ENCODE peak calls at places on chromosomes 7 and 10, in seven cellular contexts. I is tibial nerve, H is transverse colon, U is esophagus squamous epithelium, T is A549, R is heart left ventricle, B is uterus. X is an unnamed sample.

GRCh38 chr10:70880077-70880534 is 8.3 kb downstream of the PCBD1 start:
- DNase-seq in U (no peak), T (peak; percentile 72), I (peak; percentile 88), B (peak; percentile 66), H (peak; percentile 82), R (peak; percentile 77), X (peak; percentile 68)

GRCh38 chr7:28908775-28909174 is 49.4 kb downstream of the TRIL start:
- DNase-seq in U (no peak), I (peak; percentile 17), H (no peak), T (no peak), B (no peak), R (no peak), X (no peak)

GRCh38 chr7:130367088-130367755 is 13.1 kb upstream of the CPA1 start:
- DNase-seq in H (no peak), I (no peak), T (no peak), U (no peak), B (no peak), R (no peak), X (no peak)

GRCh38 chr10:47368431-47369180 is 15.5 kb downstream of the ZNF488 start:
- DNase-seq in H (no peak), I (no peak), U (no peak), B (no peak), R (no peak), T (no peak), X (no peak)

GRCh38 chr7:127798769-127799372 is 146.9 kb downstream of the SND1 start:
- DNase-seq in B (no peak), R (no peak), I (no peak), H (no peak), U (no peak), T (no peak), X (no peak)

GRCh38 chr7:52021343-52021742 is 704.7 kb upstream of the COBL start:
- DNase-seq in U (no peak), B (no peak), I (no peak), T (no peak), R (no peak), H (no peak), X (no peak)

GRCh38 chr7:116490351-116490750 is 9.2 kb upstream of the CAV2 start:
- DNase-seq in B (no peak), H (no peak), I (no peak), R (no peak), U (no peak), T (no peak), X (no peak)

GRCh38 chr10:68735119-68735518 is 14.1 kb downstream of the CCAR1 start:
- DNase-seq in T (no peak), B (no peak), H (no peak), U (no peak), I (no peak), R (no peak), X (no peak)

GRCh38 chr10:113563306-113564088 is 10.6 kb downstream of the HABP2 start:
- DNase-seq in U (no peak), T (peak; percentile 83), B (peak; percentile 75), R (peak; percentile 72), H (peak; percentile 81), I (peak; percentile 77), X (peak; percentile 65)

GRCh38 chr7:142864980-142865747 is 10.3 kb downstream of the EPHB6 start:
- DNase-seq in R (no peak), T (no peak), B (no peak), I (no peak), U (no peak), H (no peak), X (no peak)

GRCh38 chr10:137606-138005 is 2.4 kb downstream of the ZMYND11 start:
- DNase-seq in B (no peak), R (no peak), U (no peak), H (no peak), I (no peak), T (no peak), X (no peak)

GRCh38 chr10:113648478-113648877 is 15.4 kb downstream of the NRAP start:
- DNase-seq in B (no peak), U (no peak), T (no peak), I (no peak), R (peak; percentile 64), H (no peak), X (no peak)

GRCh38 chr10:17235136-17235535 is 7.1 kb downstream of the VIM start:
- DNase-seq in T (no peak), B (no peak), I (no peak), H (no peak), R (no peak), U (no peak), X (no peak)

GRCh38 chr10:6327906-6328707 is 125.4 kb downstream of the PFKFB3 start:
- DNase-seq in B (no peak), R (no peak), I (no peak), U (no peak), H (no peak), T (no peak), X (no peak)

GRCh38 chr7:31145339-31145738 is 93.2 kb downstream of the ADCYAP1R1 start:
- DNase-seq in T (no peak), B (no peak), U (no peak), I (no peak), R (no peak), H (no peak), X (no peak)

GRCh38 chr7:131254211-131254610 is 73.5 kb upstream of the MKLN1 start:
- DNase-seq in R (no peak), H (no peak), U (no peak), B (no peak), I (no peak), T (no peak), X (no peak)

GRCh38 chr7:46580756-46581155 is 659.7 kb upstream of the IGFBP3 start:
- DNase-seq in T (no peak), B (no peak), H (no peak), U (no peak), R (no peak), I (no peak), X (no peak)

DNA sequence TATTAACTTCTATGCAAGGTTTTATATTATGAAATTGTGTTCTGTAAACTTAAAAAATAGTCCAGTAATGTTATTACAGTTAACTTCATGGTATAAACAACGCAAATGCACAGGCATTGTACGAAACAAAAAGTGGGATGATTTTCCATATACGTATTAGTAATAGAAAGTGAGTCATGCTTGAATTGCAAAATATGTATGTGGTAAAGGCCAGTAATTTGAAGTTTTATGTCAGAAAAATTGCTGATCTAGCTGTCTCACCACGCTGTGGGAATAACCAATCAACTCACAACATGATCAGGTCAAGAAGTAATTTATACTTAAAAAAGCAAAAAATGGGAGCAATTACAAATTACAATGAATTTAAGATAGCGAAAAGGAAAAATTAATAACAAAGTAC is 37.0 kb upstream of the GLI3 start:
- DNase-seq in B (no peak), T (no peak), U (no peak), H (no peak), R (no peak), I (no peak), X (no peak)
- H3K4me3 ChIP-seq in B (no peak overlapping the region), T (no peak overlapping the region), U (no peak overlapping the region), H (no peak overlapping the region), R (no peak overlapping the region), I (no peak overlapping the region), X (no peak overlapping the region)

GRCh38 chr7:75738975-75739795 is 444 bp upstream of the HIP1 start:
- DNase-seq in R (peak; percentile 100), U (peak; percentile 97), I (peak; percentile 98), B (peak; percentile 99), H (peak; percentile 100), T (peak; percentile 95), X (peak; percentile 100)
- TF ChIP-seq POLR2A in R (no peak), U (no peak), I (peak; percentile 40), B (no peak), H (peak; percentile 34), T (peak; percentile 62), X (no peak)

GRCh38 chr7:151461096-151461941 is 21.4 kb upstream of the CRYGN start:
- DNase-seq in T (no peak), R (no peak), B (peak; percentile 22), H (no peak), I (no peak), U (no peak), X (no peak)

GRCh38 chr7:151461942-151462230 is 21.9 kb upstream of the CRYGN start:
- DNase-seq in T (no peak), I (no peak), B (no peak), R (no peak), U (no peak), H (no peak), X (no peak)

GRCh38 chr7:151457534-151457933 is 17.6 kb upstream of the CRYGN start:
- DNase-seq in H (no peak), I (no peak), T (no peak), U (no peak), R (no peak), B (no peak), X (no peak)

GRCh38 chr7:151460474-151460855 is 20.5 kb upstream of the CRYGN start:
- DNase-seq in H (no peak), U (no peak), B (no peak), T (no peak), R (peak; percentile 63), I (peak; percentile 50), X (peak; percentile 90)

DNA sequence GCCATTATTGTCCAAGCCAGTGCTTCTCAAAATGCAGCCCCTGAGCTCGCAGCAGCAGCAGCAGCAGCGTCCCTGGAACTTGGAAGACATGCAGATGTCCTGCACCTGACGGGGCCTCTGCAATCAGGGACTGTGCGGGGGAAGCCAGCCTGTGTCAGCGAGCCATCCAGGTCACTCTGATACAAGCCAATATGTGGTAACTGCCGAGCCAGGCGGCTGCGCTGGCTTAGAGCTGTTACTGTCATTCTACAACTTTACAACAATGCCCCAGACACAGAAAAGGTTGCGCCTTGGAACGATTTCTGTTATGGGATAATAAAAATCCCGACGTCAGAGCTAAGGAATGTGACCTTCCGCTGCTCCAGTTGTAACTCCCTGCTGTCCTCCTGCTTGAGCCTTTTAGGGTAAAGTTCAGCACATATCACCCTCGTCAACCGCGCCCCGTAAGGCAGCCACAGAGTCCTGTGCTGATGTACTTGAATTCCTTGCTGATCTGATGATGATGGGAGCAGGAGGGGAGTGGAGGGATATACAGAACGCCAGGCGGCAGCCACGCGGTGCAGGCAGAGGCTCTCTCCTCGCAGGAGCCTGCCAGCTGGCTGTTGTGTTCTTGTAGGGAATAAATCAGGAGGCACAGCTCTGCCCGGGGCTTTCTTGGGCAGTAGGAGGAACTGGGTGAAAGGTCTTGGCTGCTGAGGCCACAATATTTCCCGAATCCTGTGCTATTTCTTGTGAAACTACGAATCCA is 20.0 kb upstream of the CRYGN start:
- DNase-seq in I (peak; percentile 80), B (peak; percentile 90), H (peak; percentile 87), R (peak; percentile 91), T (peak; percentile 61), U (no peak), X (peak; percentile 84)
- TF ChIP-seq CTCF in I (peak; percentile 20), B (peak; percentile 25), H (no peak), R (peak; percentile 30), T (peak; percentile 36), U (peak; percentile 38), X (no peak)

GRCh38 chr10:98029149-98030092 is 1.0 kb downstream of the CRTAC1 start:
- DNase-seq in U (no peak), T (no peak), R (no peak), H (no peak), I (no peak), B (no peak), X (no peak)

GRCh38 chr10:98031440-98031839 is 1.0 kb upstream of the CRTAC1 start:
- DNase-seq in T (no peak), R (no peak), U (no peak), I (no peak), H (no peak), B (no peak), X (no peak)

GRCh38 chr10:98030991-98031431 is 590 bp upstream of the CRTAC1 start:
- DNase-seq in U (no peak), R (no peak), T (no peak), H (no peak), I (no peak), B (peak; percentile 19), X (no peak)

GRCh38 chr10:98028168-98028770 is 2.2 kb downstream of the CRTAC1 start:
- DNase-seq in I (peak; percentile 18), U (no peak), B (peak; percentile 30), T (peak; percentile 73), R (peak; percentile 44), H (peak; percentile 57), X (no peak)

GRCh38 chr10:98030093-98030821 is at the start of gene CRTAC1:
- DNase-seq in T (peak; percentile 32), R (peak; percentile 63), B (peak; percentile 70), H (peak; percentile 41), I (peak; percentile 30), U (no peak), X (peak; percentile 24)
- H3K4me3 ChIP-seq in T (peak within 1 kb of the TSS; percentile 46), R (peak within 1 kb of the TSS; percentile 35), B (peak within 1 kb of the TSS; percentile 31), H (peak within 1 kb of the TSS; percentile 32), I (peak within 1 kb of the TSS; percentile 46), U (peak within 1 kb of the TSS; percentile 61), X (no peak within 1 kb of the TSS)